ENCODE peak calls at places on chromosome 11, in nine cellular contexts. Q, F, Z, S, N, J, K, V and O are unnamed samples.

GRCh38 chr11:65538915-65539374 is 14.1 kb downstream of the SCYL1 start:
- DNase-seq in Q (no peak), F (no peak), Z (no peak), S (peak), N (peak), J (no peak), K (no peak), V (no peak), O (no peak)

GRCh38 chr11:8225589-8226036 is 38.1 kb downstream of the LMO1 start:
- DNase-seq in Q (peak), F (peak), Z (peak), S (peak), N (peak), J (peak), K (peak), V (peak), O (peak)

GRCh38 chr11:126431401-126432064 is 76.0 kb downstream of the ST3GAL4 start:
- DNase-seq in Q (no peak), F (peak), Z (no peak), S (no peak), N (no peak), J (peak), K (no peak), V (peak), O (no peak)

GRCh38 chr11:96161271-96162089 is 181.5 kb downstream of the MAML2 start:
- DNase-seq in Q (no peak), F (peak), Z (no peak), S (no peak), N (no peak), J (no peak), K (no peak), V (peak), O (no peak)

GRCh38 chr11:18749681-18750319 is 23.8 kb upstream of the IGSF22 start:
- DNase-seq in Q (no peak), F (peak), Z (no peak), S (no peak), N (peak), J (peak), K (no peak), V (peak), O (no peak)

GRCh38 chr11:85595285-85595884 is 31.8 kb downstream of the DLG2 start:
- DNase-seq in Q (no peak), F (peak), Z (peak), S (peak), N (no peak), J (peak), K (peak), V (peak), O (peak)

GRCh38 chr11:72411623-72412532 is 22.5 kb downstream of the CLPB start:
- DNase-seq in Q (no peak), F (no peak), Z (no peak), S (peak), N (no peak), J (peak), K (no peak), V (no peak), O (no peak)

GRCh38 chr11:134519788-134520187 is 107.7 kb upstream of the B3GAT1 start:
- DNase-seq in Q (no peak), F (no peak), Z (no peak), S (no peak), N (no peak), J (no peak), K (no peak), V (no peak), O (no peak)

GRCh38 chr11:111097191-111097590 is 148.3 kb upstream of the POU2AF2 start:
- DNase-seq in Q (no peak), F (peak), Z (no peak), S (peak), N (no peak), J (peak), K (no peak), V (peak), O (no peak)

GRCh38 chr11:42249956-42250355 is 790.5 kb upstream of the LRRC4C start:
- DNase-seq in Q (no peak), F (no peak), Z (no peak), S (no peak), N (no peak), J (no peak), K (no peak), V (peak), O (no peak)

GRCh38 chr11:113906038-113906437 is 1.4 kb downstream of the HTR3B start:
- DNase-seq in Q (no peak), F (peak), Z (no peak), S (peak), N (peak), J (peak), K (peak), V (peak), O (peak)